ENCODE peak calls at places on chromosomes 4 and X, in six cellular contexts. C is CD4-positive, alpha-beta T cell; K is right atrium auricular region; B is dorsolateral prefrontal cortex; X is WTC11; D is AG09319. P is an unnamed sample.

GRCh38 chr4:172995161-172995560 is 173.4 kb upstream of the GALNT7 start:
- DNase-seq in B (no peak), X (no peak), C (no peak), D (no peak), K (no peak), P (no peak)

GRCh38 chr4:177105526-177105925 is 204.1 kb upstream of the NEIL3 start:
- DNase-seq in X (no peak), K (no peak), B (no peak), C (no peak), D (no peak), P (no peak)

GRCh38 chrX:50448565-50448964 is 22.1 kb downstream of the DGKK start:
- DNase-seq in X (peak), B (no peak), D (no peak), K (no peak), C (no peak), P (no peak)

GRCh38 chr4:112702892-112703291 is 65.9 kb downstream of the LARP7 start:
- DNase-seq in K (no peak), D (no peak), C (no peak), X (no peak), B (no peak), P (no peak)

GRCh38 chr4:145012841-145013240 is 85.2 kb downstream of the ANAPC10 start:
- DNase-seq in B (no peak), X (no peak), C (no peak), D (no peak), K (no peak), P (no peak)

GRCh38 chr4:76614589-76614988 is 179.6 kb downstream of the SHROOM3 start:
- DNase-seq in K (no peak), B (no peak), D (peak), C (no peak), X (no peak), P (no peak)

GRCh38 chr4:98671131-98671530 is 12.7 kb upstream of the TSPAN5 start:
- DNase-seq in X (no peak), K (no peak), D (no peak), B (no peak), C (no peak), P (no peak)

GRCh38 chr4:992297-993110 is 700 bp downstream of the SLC26A1 start:
- DNase-seq in B (no peak), X (no peak), C (no peak), K (no peak), D (no peak), P (no peak)

GRCh38 chr4:89273741-89274141 is 33.9 kb downstream of the GPRIN3 start:
- DNase-seq in B (no peak), C (no peak), D (no peak), X (no peak), K (no peak), P (no peak)

GRCh38 chr4:5784960-5785611 is 74.1 kb downstream of the EVC start:
- DNase-seq in K (peak), X (no peak), B (no peak), C (no peak), D (no peak), P (no peak)

GRCh38 chr4:24743931-24744330 is 51.4 kb upstream of the SOD3 start:
- DNase-seq in K (no peak), C (no peak), D (no peak), B (no peak), X (peak), P (no peak)

GRCh38 chr4:173170210-173170778 is 1.7 kb downstream of the GALNT7 start:
- DNase-seq in X (no peak), B (no peak), K (no peak), C (no peak), D (no peak), P (no peak)

GRCh38 chr4:188282620-188283232 is 143.5 kb downstream of the TRIML1 start:
- DNase-seq in B (no peak), D (no peak), K (no peak), C (no peak), X (peak), P (no peak)

GRCh38 chr4:151581575-151581974 is 172.6 kb downstream of the FHIP1A start:
- DNase-seq in C (no peak), X (no peak), K (no peak), D (no peak), B (no peak), P (no peak)

GRCh38 chrX:13248867-13249521 is 70.9 kb downstream of the ATXN3L start:
- DNase-seq in C (no peak), B (no peak), D (no peak), X (no peak), K (no peak), P (no peak)

GRCh38 chrX:45445745-45446412 is 245.2 kb upstream of the DIPK2B start:
- DNase-seq in X (no peak), D (no peak), C (no peak), K (no peak), B (no peak), P (no peak)

GRCh38 chr4:156763511-156763910 is 208.1 kb downstream of the PDGFC start:
- DNase-seq in B (no peak), C (no peak), X (no peak), K (no peak), D (no peak), P (no peak)

GRCh38 chr4:20944451-20944850 is 244.2 kb downstream of the PACRGL start:
- DNase-seq in C (no peak), K (no peak), B (no peak), X (no peak), D (no peak), P (no peak)

GRCh38 chr4:94126669-94127068 is 81.0 kb upstream of the SMARCAD1 start:
- DNase-seq in X (no peak), D (no peak), C (no peak), B (no peak), K (no peak), P (no peak)

GRCh38 chr4:30879841-30880240 is 159.7 kb downstream of the PCDH7 start:
- DNase-seq in K (no peak), D (no peak), C (no peak), B (no peak), X (no peak), P (no peak)

GRCh38 chr4:124846306-124846705 is 133.8 kb upstream of the ANKRD50 start:
- DNase-seq in C (no peak), B (no peak), K (no peak), D (no peak), X (no peak), P (no peak)

GRCh38 chrX:47854474-47854873 is 17.8 kb downstream of the ZNF81 start:
- DNase-seq in B (peak), D (no peak), C (peak), K (no peak), X (peak), P (no peak)

GRCh38 chrX:34563809-34564208 is 93.3 kb downstream of the TMEM47 start:
- DNase-seq in K (no peak), B (no peak), C (no peak), X (no peak), D (no peak), P (no peak)

GRCh38 chr4:56681158-56681848 is at the start of gene HOPX:
- DNase-seq in K (peak), B (no peak), C (peak), D (no peak), X (no peak), P (no peak)

GRCh38 chr4:186606593-186606992 is 51.2 kb upstream of the MTNR1A start:
- DNase-seq in K (no peak), B (no peak), D (no peak), C (no peak), X (no peak), P (no peak)

GRCh38 chr4:183391204-183391603 is 53.2 kb upstream of the CDKN2AIP start:
- DNase-seq in B (no peak), D (no peak), X (no peak), C (no peak), K (no peak), P (no peak)

GRCh38 chr4:150828159-150828558 is 186.9 kb downstream of the LRBA start:
- DNase-seq in K (no peak), X (no peak), C (peak), B (no peak), D (no peak), P (peak)

GRCh38 chrX:47196098-47196497 is 2.5 kb downstream of the UBA1 start:
- DNase-seq in B (no peak), K (no peak), D (no peak), X (no peak), C (no peak), P (no peak)

GRCh38 chr4:26044524-26044923 is 130.5 kb downstream of the SMIM20 start:
- DNase-seq in K (no peak), C (no peak), D (no peak), B (no peak), X (no peak), P (no peak)

GRCh38 chr4:14264437-14264836 is 636.9 kb upstream of the BOD1L1 start:
- DNase-seq in C (no peak), D (no peak), K (no peak), B (no peak), X (peak), P (no peak)

GRCh38 chr4:108979754-108980153 is 216.9 kb upstream of the ETNPPL start:
- DNase-seq in C (no peak), B (no peak), D (no peak), K (no peak), X (no peak), P (no peak)

GRCh38 chr4:20251796-20252655 is at the start of gene SLIT2:
- DNase-seq in D (peak), C (no peak), K (peak), X (peak), B (no peak), P (no peak)

GRCh38 chr4:169774466-169775445 is 17.0 kb upstream of the HPF1 start:
- DNase-seq in K (no peak), B (no peak), X (peak), D (no peak), C (peak), P (peak)

GRCh38 chr4:30989508-30989907 is 269.3 kb downstream of the PCDH7 start:
- DNase-seq in K (no peak), C (no peak), D (no peak), B (no peak), X (no peak), P (no peak)

GRCh38 chr4:185464184-185464583 is 7.3 kb downstream of the CCDC110 start:
- DNase-seq in K (no peak), X (peak), D (no peak), B (no peak), C (no peak), P (no peak)
- TF ChIP-seq CTCF in K (no peak), X (no peak), D (no peak), B (no peak), C (no peak), P (no peak)

DNA sequence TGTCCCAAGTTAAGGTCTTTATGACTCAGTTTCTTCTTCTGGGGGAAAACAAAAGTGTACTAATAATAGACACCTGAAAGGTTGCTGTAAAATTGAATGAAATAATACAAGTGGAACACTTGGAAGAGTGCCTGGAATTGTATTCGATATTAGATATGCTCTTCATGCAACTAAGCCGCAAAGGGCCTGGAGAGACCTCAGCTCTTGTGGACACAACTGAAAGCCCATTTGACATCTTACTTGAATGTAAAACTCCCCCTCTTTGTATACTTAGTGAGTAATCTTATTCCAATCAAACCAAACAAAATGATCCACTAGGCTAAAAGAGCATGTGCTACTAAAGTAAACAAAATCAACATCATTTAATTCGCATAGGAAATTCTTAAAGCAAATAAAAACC is 516 bp upstream of the MAP9 start:
- DNase-seq in B (no peak), X (no peak), K (no peak), C (no peak), D (no peak), P (no peak)
- TF ChIP-seq CTCF in B (no peak), X (no peak), K (no peak), C (no peak), D (no peak), P (no peak)

GRCh38 chr4:3112241-3112978 is 37.9 kb downstream of the HTT start:
- DNase-seq in B (no peak), D (no peak), C (no peak), K (no peak), X (no peak), P (no peak)

GRCh38 chr4:3108211-3108610 is 33.7 kb downstream of the HTT start:
- DNase-seq in C (no peak), X (no peak), D (no peak), B (no peak), K (no peak), P (no peak)

GRCh38 chr4:3107271-3108185 is 33.0 kb downstream of the HTT start:
- DNase-seq in K (no peak), D (no peak), B (no peak), C (no peak), X (no peak), P (no peak)

GRCh38 chr4:3111461-3111860 is 37.0 kb downstream of the HTT start:
- DNase-seq in B (no peak), X (no peak), C (no peak), D (no peak), K (no peak), P (no peak)

GRCh38 chr4:3106339-3107186 is 32.1 kb downstream of the HTT start:
- DNase-seq in D (peak), X (peak), B (peak), K (peak), C (peak), P (peak)
- TF ChIP-seq CTCF in D (no peak), X (peak), B (peak), K (peak), C (peak), P (peak)

GRCh38 chrX:26651755-26652154 is 435.8 kb downstream of the MAGEB5 start:
- DNase-seq in C (no peak), X (no peak), B (no peak), K (no peak), D (no peak), P (no peak)
- TF ChIP-seq CTCF in C (no peak), X (no peak), B (no peak), K (no peak), D (no peak), P (no peak)

DNA sequence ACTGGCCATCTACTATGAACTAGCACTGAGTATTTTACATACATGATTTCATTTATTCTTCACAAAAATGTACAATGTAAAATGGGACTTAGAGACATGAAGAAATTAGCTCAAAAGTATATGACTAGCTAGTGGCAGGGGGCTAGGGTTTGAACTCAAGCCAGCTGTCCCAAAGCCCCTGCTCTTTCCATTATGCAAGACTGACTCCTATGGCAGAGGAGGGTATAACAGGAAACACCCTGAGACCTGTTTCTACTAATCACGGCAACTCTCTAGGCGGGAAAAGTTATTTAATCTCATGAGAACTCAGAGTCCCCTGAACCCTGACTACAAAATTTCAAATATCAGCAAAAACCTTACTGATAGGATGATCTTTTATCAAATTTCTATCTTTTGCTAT is 150.6 kb downstream of the PRDM5 start:
- DNase-seq in B (no peak), K (no peak), D (no peak), X (no peak), C (no peak), P (no peak)
- TF ChIP-seq CTCF in B (no peak), K (no peak), D (no peak), X (peak), C (no peak), P (no peak)

GRCh38 chr4:107740381-107740780 is 20.3 kb upstream of the PAPSS1 start:
- DNase-seq in K (no peak), D (no peak), C (no peak), X (no peak), B (no peak), P (no peak)
- TF ChIP-seq CTCF in K (no peak), D (peak), C (no peak), X (no peak), B (peak), P (no peak)

DNA sequence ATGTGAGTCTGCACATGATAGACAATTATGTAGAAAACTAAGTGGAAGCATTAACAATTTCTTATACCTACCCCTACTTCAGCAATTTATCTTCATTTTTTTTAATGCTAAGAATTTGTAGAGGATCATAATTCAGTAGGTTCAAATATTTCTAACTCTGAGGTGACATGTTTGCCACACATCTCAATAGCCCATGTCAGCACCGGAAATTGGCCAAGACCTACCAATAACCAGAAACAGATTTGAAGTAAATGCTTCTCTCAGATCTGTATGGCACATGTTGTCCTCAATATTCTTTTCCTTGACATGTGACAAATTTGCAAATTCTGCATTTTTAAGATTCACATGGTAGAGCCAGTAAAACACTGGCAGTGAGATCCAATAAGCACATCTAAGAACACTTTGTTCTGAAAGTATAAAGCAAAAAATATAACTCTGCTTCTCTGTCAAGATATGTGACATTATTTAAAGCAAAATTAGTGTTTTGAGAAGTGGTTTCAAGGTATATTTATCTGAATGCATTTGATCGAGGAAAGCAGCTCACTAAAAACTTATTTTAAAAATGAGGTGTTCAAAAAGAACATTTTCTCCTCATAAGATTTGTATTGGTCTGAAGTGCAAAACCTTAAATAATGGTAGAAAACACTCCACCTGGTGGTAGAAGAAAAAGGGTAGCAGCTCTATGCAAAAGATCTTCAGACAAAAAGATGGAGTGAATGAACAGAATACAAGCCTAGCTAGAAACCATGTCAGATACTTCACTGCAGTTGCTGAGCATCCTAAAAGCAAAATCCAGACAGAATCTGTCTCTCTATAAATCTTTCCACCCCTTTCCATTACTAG is 513.9 kb upstream of the FAM241A start:
- DNase-seq in D (no peak), B (no peak), X (no peak), K (no peak), C (no peak), P (no peak)
- TF ChIP-seq CTCF in D (peak), B (peak), X (peak), K (no peak), C (no peak), P (no peak)

GRCh38 chr4:184648220-184649025 is 824 bp downstream of the CASP3 start:
- DNase-seq in C (peak), D (no peak), K (peak), B (peak), X (peak), P (peak)

GRCh38 chr4:184651899-184652298 is 2.4 kb downstream of the PRIMPOL start:
- DNase-seq in B (no peak), D (no peak), X (no peak), C (no peak), K (no peak), P (no peak)

GRCh38 chr4:184647391-184648101 is 1.7 kb downstream of the CASP3 start:
- DNase-seq in B (no peak), K (no peak), D (no peak), X (no peak), C (no peak), P (no peak)

GRCh38 chr4:184649971-184650855 is 675 bp downstream of the PRIMPOL start:
- DNase-seq in C (no peak), B (no peak), D (no peak), K (no peak), X (no peak), P (no peak)

DNA sequence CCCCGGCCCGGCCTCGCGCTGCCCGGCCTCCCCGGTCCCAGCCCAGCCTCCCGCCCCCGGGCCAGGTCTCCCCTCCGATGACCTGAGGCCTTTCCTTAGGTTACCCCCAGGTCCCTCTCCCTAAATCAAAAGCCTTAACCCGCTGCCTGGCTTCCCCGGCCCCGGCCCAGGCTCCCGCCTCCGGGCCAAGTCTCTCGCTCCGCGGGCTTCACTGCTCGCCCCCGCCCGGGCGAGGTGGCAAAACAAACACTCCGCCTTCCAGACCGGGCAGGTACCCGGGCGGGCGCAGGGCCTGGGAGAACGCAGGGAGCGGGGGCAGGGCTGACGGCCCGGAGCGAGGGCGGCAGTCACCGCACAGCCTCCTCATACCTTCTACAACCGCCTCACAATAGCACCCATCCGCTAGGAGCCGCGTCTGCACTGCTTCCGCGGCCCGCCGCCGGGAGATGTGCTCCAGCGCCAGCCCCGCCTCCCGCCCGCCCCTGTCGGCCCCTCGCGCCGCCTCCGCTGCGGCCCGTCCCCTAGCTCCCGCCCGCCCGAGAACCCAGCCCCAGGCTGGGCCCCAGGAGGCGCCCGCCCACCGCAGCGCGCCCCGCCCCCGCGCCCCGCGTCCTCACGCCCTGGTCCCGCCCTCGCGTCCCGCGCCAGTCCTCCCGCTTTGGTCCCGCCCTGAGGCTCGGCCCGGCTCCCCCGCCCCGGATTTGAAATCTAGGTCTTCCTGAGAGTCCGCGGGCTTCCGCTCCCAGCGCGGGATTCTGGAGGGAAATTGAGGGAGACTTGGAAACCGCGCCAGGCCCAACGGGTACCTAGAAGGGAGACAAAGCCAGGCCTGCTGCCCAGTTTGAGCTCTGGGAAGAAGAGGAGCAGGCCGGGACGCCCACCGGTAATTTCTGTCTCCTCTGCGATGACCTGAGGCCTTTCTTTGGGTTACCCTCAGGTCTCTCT is at the start of the genes CASP3 and PRIMPOL:
- DNase-seq in B (peak), K (peak), X (peak), D (peak), C (peak), P (peak)
- TF ChIP-seq CTCF in B (peak), K (peak), X (no peak), D (peak), C (peak), P (no peak)

P was measured in natural killer cell.